ENCODE peak calls at places on chromosomes 4 and X, in four cellular contexts. E is GM12878, H is lower leg skin, X is heart left ventricle. V is an unnamed sample.

GRCh38 chr4:121551271-121551670 is 145.5 kb downstream of the ANXA5 start:
- DNase-seq in H (no peak), X (no peak), E (no peak), V (no peak)

GRCh38 chr4:151524610-151525009 is 115.6 kb downstream of the FHIP1A start:
- DNase-seq in H (no peak), X (no peak), E (no peak), V (no peak)

GRCh38 chr4:54513231-54513630 is 144.5 kb upstream of the KIT start:
- DNase-seq in H (no peak), E (no peak), X (no peak), V (peak; percentile 38)

GRCh38 chr4:1578301-1578781 is 105.8 kb downstream of the FAM53A start:
- DNase-seq in H (no peak), X (no peak), E (no peak), V (no peak)

GRCh38 chrX:120514236-120514635 is 45.1 kb upstream of the LAMP2 start:
- DNase-seq in E (no peak), X (no peak), H (no peak), V (no peak)

GRCh38 chr4:7348946-7349900 is 85.5 kb downstream of the PSAPL1 start:
- DNase-seq in E (no peak), X (no peak), H (no peak), V (no peak)

GRCh38 chr4:25973346-25973745 is 59.3 kb downstream of the SMIM20 start:
- DNase-seq in X (no peak), E (no peak), H (no peak), V (no peak)

GRCh38 chrX:129651756-129652564 is 2.8 kb downstream of the APLN start:
- DNase-seq in X (no peak), H (peak; percentile 68), E (no peak), V (no peak)

GRCh38 chr4:172650758-172651495 is 517.7 kb upstream of the GALNT7 start:
- DNase-seq in H (no peak), X (no peak), E (no peak), V (no peak)

DNA sequence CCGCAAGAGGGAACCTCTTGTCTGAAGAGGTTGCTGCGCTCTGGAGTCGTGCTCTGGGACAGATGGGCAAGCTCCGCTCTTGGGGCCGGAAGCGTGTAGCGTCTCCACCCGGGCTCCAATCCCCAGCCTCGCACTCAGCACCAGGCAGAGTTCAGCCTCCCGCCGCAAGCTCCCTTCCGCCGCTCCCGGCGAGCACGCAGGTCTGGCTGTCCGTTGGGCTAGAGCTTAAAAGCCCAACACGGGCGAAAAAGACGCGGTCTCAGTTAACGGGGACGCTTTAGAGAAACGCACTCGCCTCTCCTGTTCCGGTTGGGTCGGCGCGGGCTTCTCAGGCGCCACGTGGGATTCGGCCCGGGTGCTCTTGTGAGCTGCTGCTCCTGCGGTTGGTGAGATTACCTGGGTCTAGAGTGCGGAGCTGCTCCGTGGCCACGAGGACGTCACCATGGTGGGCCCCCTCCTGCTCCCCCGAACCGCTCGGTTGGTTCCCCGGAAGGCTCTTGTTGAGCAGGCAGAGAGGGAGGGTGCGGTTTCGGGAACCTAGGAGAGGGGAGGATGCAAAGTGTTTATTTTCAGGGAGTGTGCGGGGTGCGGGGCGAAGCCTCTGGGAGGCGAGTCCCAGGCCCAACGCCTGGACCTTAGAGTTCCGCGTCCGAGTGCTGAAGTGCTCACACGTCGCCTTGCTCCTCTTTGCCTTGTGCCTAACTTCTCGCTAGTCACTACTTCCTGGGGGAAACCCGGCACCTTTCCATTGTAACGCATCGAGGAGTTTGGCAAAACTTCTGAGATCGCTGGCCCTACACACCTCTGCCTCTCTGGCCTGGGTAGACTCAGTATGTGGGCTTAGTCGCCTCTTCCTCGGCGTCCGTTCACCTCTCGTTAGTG is at the start of gene TMA16:
- DNase-seq in X (peak; percentile 81), E (peak; percentile 77), H (peak; percentile 96), V (peak; percentile 58)
- TF ChIP-seq POLR2A in X (peak; percentile 33), E (peak; percentile 90), H (no peak), V (peak; percentile 48)

GRCh38 chr4:99290848-99291786 is at the start of gene ADH1A:
- DNase-seq in X (no peak), H (no peak), E (no peak), V (no peak)

DNA sequence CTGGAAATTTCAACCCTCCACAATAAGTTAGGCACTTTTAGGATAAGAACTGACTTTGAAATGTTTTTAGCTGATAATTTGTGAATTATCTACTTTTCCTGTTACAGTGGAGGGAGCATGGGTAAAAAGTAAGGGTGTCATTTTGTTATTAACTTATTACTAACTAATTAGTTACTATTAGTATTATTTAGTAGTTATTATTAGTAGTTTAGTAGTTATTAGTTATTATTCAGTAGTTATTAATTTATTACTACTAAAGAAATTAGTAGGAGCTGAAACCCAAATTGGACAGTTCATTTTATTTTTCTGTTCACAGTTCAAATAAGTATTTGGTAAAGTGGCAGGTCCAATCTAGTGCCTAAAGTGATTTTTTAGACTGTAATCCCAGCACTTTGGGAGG is 5.4 kb downstream of the ADH1A start:
- DNase-seq in H (no peak), X (no peak), E (no peak), V (no peak)
- TF ChIP-seq POLR2A in H (no peak), X (no peak), E (no peak), V (no peak)

DNA sequence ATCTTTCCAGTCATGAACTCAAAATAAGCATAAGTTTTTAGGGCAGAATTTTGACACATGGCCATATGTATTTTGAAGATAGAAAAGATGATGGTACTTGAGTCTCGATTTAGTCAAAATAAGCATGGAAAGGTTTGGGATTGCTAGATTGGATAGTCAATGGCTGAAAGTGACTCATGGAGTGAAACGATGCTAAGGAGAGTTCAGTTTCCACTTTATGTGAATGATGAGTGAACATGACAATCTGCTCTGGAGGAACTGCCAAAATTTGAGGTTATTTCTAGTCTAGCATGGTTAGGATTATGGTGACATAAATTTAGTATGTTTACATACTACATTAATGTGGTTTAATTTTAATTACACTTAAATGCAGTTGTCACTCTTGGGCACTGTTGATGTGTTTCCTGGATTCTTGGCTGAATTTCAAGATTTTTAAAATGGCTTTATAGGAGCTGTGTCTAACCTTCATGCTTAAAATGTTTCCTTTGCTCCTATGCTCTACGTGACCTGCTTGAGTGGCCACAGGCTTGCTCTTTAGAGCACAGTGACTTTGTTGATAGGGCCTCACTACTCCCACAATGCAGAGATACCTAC is 17.1 kb downstream of the DDX3X start:
- DNase-seq in X (no peak), H (no peak), E (no peak), V (no peak)
- TF ChIP-seq POLR2A in X (no peak), H (no peak), E (peak; percentile 59), V (no peak)

DNA sequence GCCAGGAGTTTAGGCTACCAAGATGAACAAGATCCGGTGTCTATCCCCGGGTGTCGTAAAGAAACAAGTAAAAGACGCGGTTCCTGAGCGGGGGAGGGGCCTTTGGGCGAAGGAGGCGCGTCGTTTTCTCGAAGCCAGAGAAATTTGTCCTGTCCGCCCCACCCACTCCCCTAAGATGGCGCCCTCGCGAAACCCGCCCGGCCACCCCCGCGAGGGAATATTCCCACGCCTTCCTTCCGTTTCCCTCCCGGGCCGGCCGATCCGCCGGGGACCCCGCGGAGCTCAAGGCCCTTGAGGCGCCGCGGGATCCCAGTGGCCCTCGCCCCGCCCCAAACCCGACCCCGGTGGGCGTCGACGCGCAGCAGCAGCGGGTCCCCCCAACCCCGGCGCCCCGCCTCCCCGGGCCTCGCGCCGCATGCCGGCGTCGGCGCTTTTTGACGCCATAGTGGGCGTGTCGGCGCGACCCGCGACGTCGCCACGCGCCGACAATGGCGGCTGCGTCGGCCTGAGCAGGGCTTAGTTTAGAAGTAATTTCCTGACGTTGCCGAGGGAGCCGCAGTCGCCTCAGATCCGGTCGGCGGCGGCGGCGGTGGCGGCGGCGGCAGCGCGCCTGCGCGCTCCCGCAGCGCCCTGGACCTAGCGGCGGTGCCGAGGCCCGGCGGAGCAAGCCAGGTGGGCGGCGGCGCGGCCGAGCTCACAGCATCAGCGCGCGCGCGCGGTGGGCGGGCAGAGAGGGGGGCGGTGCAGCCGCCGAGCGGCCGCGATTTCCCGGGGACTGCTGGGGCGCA is 430 bp upstream of the HTATSF1 start:
- DNase-seq in X (peak; percentile 83), E (peak; percentile 48), H (peak; percentile 97), V (peak; percentile 61)
- TF ChIP-seq POLR2A in X (peak; percentile 16), E (peak; percentile 57), H (no peak), V (peak; percentile 15)

GRCh38 chrX:48961585-48962091 is 4.2 kb upstream of the OTUD5 start:
- DNase-seq in H (no peak), E (no peak), X (peak; percentile 14), V (no peak)
- TF ChIP-seq POLR2A in H (no peak), E (peak; percentile 37), X (no peak), V (no peak)

GRCh38 chr4:33606951-33607350 is 2637.4 kb downstream of the ARAP2 start:
- DNase-seq in E (no peak), X (no peak), H (no peak), V (no peak)
- TF ChIP-seq POLR2A in E (no peak), X (no peak), H (no peak), V (no peak)

GRCh38 chr4:186108391-186108790 is 3.9 kb downstream of the FAM149A start:
- DNase-seq in E (no peak), H (no peak), X (no peak), V (no peak)

GRCh38 chr4:186102931-186103330 is 1.6 kb upstream of the FAM149A start:
- DNase-seq in X (no peak), H (no peak), E (no peak), V (no peak)

GRCh38 chr4:186105721-186106335 is 1.3 kb downstream of the FAM149A start:
- DNase-seq in E (no peak), X (no peak), H (no peak), V (no peak)

GRCh38 chr4:186104895-186105720 is 604 bp downstream of the FAM149A start:
- DNase-seq in H (no peak), E (no peak), X (no peak), V (no peak)

GRCh38 chr4:186104114-186104894 is at the start of gene FAM149A:
- DNase-seq in H (no peak), X (peak; percentile 31), E (no peak), V (no peak)
- TF ChIP-seq POLR2A in H (no peak), X (no peak), E (no peak), V (no peak)